ENCODE peak calls at places on chromosomes 2 and 18, in six cellular contexts. G is H4, R is cardiac septum, E is progenitor cell of endocrine pancreas, Z is head of caudate nucleus, W is tibial artery. H is an unnamed sample.

GRCh38 chr2:42806786-42807185 is 14.4 kb upstream of the HAAO start:
- DNase-seq in G (no peak), R (no peak), E (no peak), Z (peak; percentile 21), W (no peak), H (no peak)

GRCh38 chr2:8276071-8276470 is 405.8 kb upstream of the ID2 start:
- DNase-seq in G (no peak), R (no peak), E (no peak), Z (no peak), W (no peak), H (no peak)

GRCh38 chr18:45328762-45329161 is 286.5 kb upstream of the SLC14A2 start:
- DNase-seq in G (no peak), R (no peak), E (no peak), Z (no peak), W (no peak), H (no peak)

GRCh38 chr2:65382323-65382722 is 50.1 kb downstream of the SPRED2 start:
- DNase-seq in G (no peak), R (no peak), E (no peak), Z (no peak), W (no peak), H (no peak)

GRCh38 chr2:3222636-3223035 is 155.0 kb downstream of the EIPR1 start:
- DNase-seq in G (no peak), R (no peak), E (no peak), Z (no peak), W (no peak), H (no peak)

GRCh38 chr2:102736174-102736606 is 25.6 kb upstream of the TMEM182 start:
- DNase-seq in G (no peak), R (peak; percentile 78), E (no peak), Z (peak; percentile 21), W (no peak), H (no peak)

GRCh38 chr18:61896767-61897166 is 4.0 kb upstream of the RNF152 start:
- DNase-seq in G (no peak), R (no peak), E (no peak), Z (no peak), W (peak; percentile 32), H (no peak)

GRCh38 chr2:180040146-180040925 is 33.2 kb upstream of the CWC22 start:
- DNase-seq in G (peak; percentile 78), R (no peak), E (no peak), Z (no peak), W (no peak), H (no peak)

GRCh38 chr2:206423147-206423546 is 20.2 kb upstream of the ADAM23 start:
- DNase-seq in G (peak; percentile 47), R (no peak), E (no peak), Z (no peak), W (no peak), H (no peak)

GRCh38 chr2:63856302-63856600 is 14.6 kb downstream of the UGP2 start:
- DNase-seq in G (no peak), R (no peak), E (no peak), Z (no peak), W (no peak), H (no peak)

GRCh38 chr2:143717053-143717452 is 587.8 kb downstream of the ARHGAP15 start:
- DNase-seq in G (no peak), R (no peak), E (no peak), Z (no peak), W (no peak), H (no peak)

GRCh38 chr2:10412380-10412779 is 35.7 kb downstream of the ODC1 start:
- DNase-seq in G (no peak), R (no peak), E (no peak), Z (no peak), W (no peak), H (peak; percentile 67)

GRCh38 chr2:10686176-10686575 is 3.6 kb downstream of the NOL10 start:
- DNase-seq in G (no peak), R (no peak), E (no peak), Z (no peak), W (no peak), H (no peak)

GRCh38 chr2:235930701-235931100 is 237.5 kb downstream of the GBX2 start:
- DNase-seq in G (no peak), R (no peak), E (no peak), Z (no peak), W (no peak), H (no peak)

GRCh38 chr2:238138331-238139102 is at the start of gene KLHL30:
- DNase-seq in G (no peak), R (peak; percentile 84), E (no peak), Z (no peak), W (peak; percentile 57), H (no peak)

GRCh38 chr2:230658877-230659652 is 53.6 kb upstream of the CAB39 start:
- DNase-seq in G (no peak), R (no peak), E (no peak), Z (no peak), W (no peak), H (no peak)

GRCh38 chr2:36361396-36361795 is 5.8 kb downstream of the CRIM1 start:
- DNase-seq in G (no peak), R (no peak), E (no peak), Z (no peak), W (no peak), H (no peak)

GRCh38 chr2:134440336-134440909 is 186.6 kb downstream of the MGAT5 start:
- DNase-seq in G (no peak), R (peak; percentile 72), E (no peak), Z (no peak), W (no peak), H (no peak)

GRCh38 chr18:44716697-44717163 is 36.0 kb downstream of the SETBP1 start:
- DNase-seq in G (no peak), R (no peak), E (no peak), Z (no peak), W (no peak), H (no peak)

GRCh38 chr2:63614448-63614968 is 25.7 kb downstream of the MDH1 start:
- DNase-seq in G (peak; percentile 11), R (no peak), E (no peak), Z (no peak), W (no peak), H (no peak)

GRCh38 chr18:35707247-35707646 is 125.7 kb downstream of the GALNT1 start:
- DNase-seq in G (no peak), R (no peak), E (no peak), Z (no peak), W (no peak), H (no peak)

GRCh38 chr2:150282821-150283309 is 204.6 kb downstream of the RND3 start:
- DNase-seq in G (no peak), R (no peak), E (no peak), Z (no peak), W (no peak), H (no peak)

GRCh38 chr2:150669492-150669891 is 182.0 kb upstream of the RND3 start:
- DNase-seq in G (no peak), R (no peak), E (no peak), Z (no peak), W (no peak), H (no peak)

GRCh38 chr2:197141669-197142068 is 168.9 kb downstream of the ANKRD44 start:
- DNase-seq in G (no peak), R (no peak), E (no peak), Z (no peak), W (no peak), H (no peak)

GRCh38 chr2:27903649-27904544 is 13.4 kb downstream of the BABAM2 start:
- DNase-seq in G (no peak), R (no peak), E (no peak), Z (no peak), W (no peak), H (no peak)

GRCh38 chr2:46655551-46656436 is 176.4 kb downstream of the TMEM247 start:
- DNase-seq in G (no peak), R (no peak), E (no peak), Z (no peak), W (no peak), H (no peak)

GRCh38 chr18:39604836-39605235 is 2039.2 kb upstream of the CELF4 start:
- DNase-seq in G (no peak), R (no peak), E (no peak), Z (no peak), W (no peak), H (no peak)

GRCh38 chr2:202299712-202300111 is 34.1 kb downstream of the NOP58 start:
- DNase-seq in G (no peak), R (no peak), E (no peak), Z (no peak), W (no peak), H (no peak)

GRCh38 chr2:38750793-38751042 is 443 bp downstream of the SRSF7 start:
- DNase-seq in G (peak; percentile 23), R (peak; percentile 89), E (peak; percentile 39), Z (peak; percentile 73), W (peak; percentile 48), H (peak; percentile 54)

GRCh38 chr2:67646714-67647333 is 249.7 kb downstream of the ETAA1 start:
- DNase-seq in G (no peak), R (no peak), E (no peak), Z (no peak), W (no peak), H (no peak)

GRCh38 chr2:113157108-113157896 is 16.5 kb upstream of the PSD4 start:
- DNase-seq in G (no peak), R (no peak), E (peak; percentile 69), Z (no peak), W (no peak), H (no peak)